ENCODE peak calls at places on chromosomes 12 and 14, in nine cellular contexts. E is COR-L47; I is iris pigment epithelial cell; V is body of pancreas; N is NCI-H1092 treated with DMSO at 0.1 percent for 48 hours; D is ecto neural progenitor cell; S is EL; U is fibroblast of the conjunctiva; X is CD8-positive, alpha-beta T cell. C is an unnamed sample.
A peak's percentile ranks its signal among the peaks of the same experiment; 100 is the strongest.

GRCh38 chr12:94640134-94640928 is 10.0 kb downstream of the TMCC3 start:
- DNase-seq in I (peak; percentile 96), S (peak; percentile 38), D (no peak), U (no peak), N (no peak), V (no peak), E (no peak), X (no peak), C (peak; percentile 49)

GRCh38 chr12:57797938-57798337 is 15.4 kb downstream of the TSFM start:
- DNase-seq in D (no peak), S (no peak), U (no peak), E (no peak), I (no peak), X (no peak), N (no peak), V (no peak), C (no peak)

GRCh38 chr14:52395728-52396127 is 81.6 kb downstream of the PTGER2 start:
- DNase-seq in N (no peak), S (no peak), V (no peak), D (no peak), U (no peak), I (no peak), X (no peak), E (no peak), C (no peak)

GRCh38 chr12:58247633-58248032 is 306.3 kb downstream of the ATP23 start:
- DNase-seq in S (peak; percentile 9), N (no peak), U (no peak), E (no peak), D (no peak), V (no peak), I (no peak), X (no peak), C (no peak)

GRCh38 chr14:74922752-74923401 is at the start of gene RPS6KL1:
- DNase-seq in D (peak; percentile 91), E (peak; percentile 89), S (peak; percentile 79), I (peak; percentile 82), U (peak; percentile 33), V (peak; percentile 89), N (peak; percentile 80), X (peak; percentile 66), C (peak; percentile 80)

GRCh38 chr12:115163710-115164109 is 479.7 kb upstream of the TBX3 start:
- DNase-seq in V (no peak), E (no peak), I (no peak), S (no peak), D (peak; percentile 75), X (no peak), N (no peak), U (no peak), C (no peak)

GRCh38 chr12:105729372-105729771 is 398.9 kb downstream of the C12orf75 start:
- DNase-seq in E (no peak), S (no peak), V (no peak), U (no peak), N (no peak), I (no peak), X (no peak), D (no peak), C (peak; percentile 46)

GRCh38 chr12:116565963-116566362 is 6.8 kb downstream of the MAP1LC3B2 start:
- DNase-seq in I (no peak), U (no peak), S (no peak), D (no peak), N (no peak), E (no peak), V (no peak), X (no peak), C (no peak)

GRCh38 chr12:103538397-103538796 is 42.6 kb upstream of the C12orf42 start:
- DNase-seq in X (no peak), V (no peak), N (no peak), D (no peak), U (no peak), E (no peak), I (no peak), S (peak; percentile 6), C (no peak)

GRCh38 chr12:1282670-1283361 is 291.8 kb downstream of the ERC1 start:
- DNase-seq in X (no peak), D (no peak), V (no peak), U (peak; percentile 51), S (no peak), N (no peak), I (peak; percentile 5), E (no peak), C (no peak)

GRCh38 chr14:105913221-105913620 is 386.8 kb downstream of the TMEM121 start:
- DNase-seq in V (no peak), I (no peak), X (no peak), E (no peak), U (no peak), S (no peak), D (no peak), N (no peak), C (no peak)

GRCh38 chr14:89915114-89915878 is 39.2 kb downstream of the EFCAB11 start:
- DNase-seq in V (peak; percentile 72), D (no peak), N (peak; percentile 49), E (peak; percentile 52), I (peak; percentile 78), X (peak; percentile 60), S (peak; percentile 69), U (peak; percentile 64), C (peak; percentile 44)

GRCh38 chr12:113298861-113299545 is 35.9 kb downstream of the SLC8B1 start:
- DNase-seq in N (peak; percentile 38), S (no peak), X (no peak), D (no peak), E (no peak), V (peak; percentile 34), U (no peak), I (no peak), C (no peak)

GRCh38 chr12:31015215-31015614 is 58.4 kb upstream of the DDX11 start:
- DNase-seq in I (no peak), X (no peak), S (no peak), U (no peak), D (no peak), V (no peak), N (no peak), E (no peak), C (no peak)

GRCh38 chr14:72711936-72712335 is 182.0 kb downstream of the DPF3 start:
- DNase-seq in X (no peak), S (no peak), D (no peak), V (no peak), I (no peak), U (no peak), E (no peak), N (no peak), C (no peak)

GRCh38 chr14:78222746-78223145 is 52.6 kb downstream of the NRXN3 start:
- DNase-seq in D (no peak), X (no peak), S (no peak), V (no peak), E (no peak), U (no peak), N (no peak), I (no peak), C (no peak)

GRCh38 chr14:74843653-74844052 is 32.3 kb downstream of the PROX2 start:
- DNase-seq in D (no peak), S (peak; percentile 73), N (no peak), E (no peak), X (no peak), I (no peak), V (no peak), U (peak; percentile 64), C (no peak)

GRCh38 chr14:32109676-32110075 is 32.6 kb downstream of the ARHGAP5 start:
- DNase-seq in X (no peak), I (peak; percentile 86), S (peak; percentile 89), N (no peak), V (no peak), U (no peak), D (no peak), E (no peak), C (peak; percentile 78)

GRCh38 chr12:120534703-120535655 is 823 bp downstream of the RNF10 start:
- DNase-seq in E (peak; percentile 31), I (peak; percentile 93), X (peak; percentile 34), S (peak; percentile 84), V (peak; percentile 50), D (peak; percentile 85), U (peak; percentile 69), N (peak; percentile 37), C (peak; percentile 50)

GRCh38 chr14:104373055-104373854 is 206.3 kb upstream of the C14orf180 start:
- DNase-seq in U (no peak), N (peak; percentile 77), V (no peak), D (no peak), I (no peak), S (no peak), X (no peak), E (peak; percentile 99), C (no peak)

GRCh38 chr12:45660330-45660729 is 69.2 kb upstream of the ARID2 start:
- DNase-seq in D (no peak), E (no peak), X (no peak), I (peak; percentile 67), S (peak; percentile 86), V (peak; percentile 18), U (peak; percentile 18), N (no peak), C (peak; percentile 82)

GRCh38 chr14:46487582-46488350 is 163.8 kb downstream of the RPL10L start:
- DNase-seq in E (no peak), U (no peak), V (no peak), S (no peak), I (no peak), D (no peak), X (no peak), N (no peak), C (no peak)

GRCh38 chr12:132224484-132224883 is 80.2 kb downstream of the NOC4L start:
- DNase-seq in E (no peak), X (no peak), V (no peak), S (no peak), D (no peak), U (no peak), N (no peak), I (no peak), C (no peak)

GRCh38 chr14:33932526-33933292 is 18.2 kb downstream of the EGLN3 start:
- DNase-seq in S (no peak), X (no peak), I (peak; percentile 19), V (no peak), E (peak; percentile 61), N (peak; percentile 79), D (peak; percentile 52), U (no peak), C (no peak)

GRCh38 chr12:107411792-107412535 is 273.6 kb upstream of the PWP1 start:
- DNase-seq in S (peak; percentile 91), D (no peak), N (no peak), I (peak; percentile 82), V (no peak), E (no peak), X (no peak), U (no peak), C (no peak)

C was measured in NCI-H226.